ENCODE peak calls at places on chromosomes 2 and 18, in five cellular contexts. Q is stomach; U is GM12891; C is stimulated activated naive CD8-positive, alpha-beta T cell treated with anti-CD3 and anti-CD28 coated beads, Interleukin-15, Interleukin-2, amounts not matched to agents 100 U/mL and 50 U/mL, for 24 hours; B is uterus. X is an unnamed sample.

GRCh38 chr2:42493468-42493884 is 306 bp downstream of the KCNG3 start:
- DNase-seq in C (no peak), B (no peak), Q (no peak), U (peak), X (no peak)

GRCh38 chr2:212737773-212738172 is 199.2 kb upstream of the ERBB4 start:
- DNase-seq in C (no peak), B (no peak), Q (no peak), U (no peak), X (no peak)

GRCh38 chr2:99926986-99927385 is 215.4 kb downstream of the AFF3 start:
- DNase-seq in C (no peak), Q (no peak), U (no peak), B (no peak), X (no peak)

GRCh38 chr2:239465017-239466001 is 64.5 kb upstream of the HDAC4 start:
- DNase-seq in Q (peak), B (peak), C (no peak), U (no peak), X (no peak)

GRCh38 chr2:230640540-230641011 is 72.1 kb upstream of the CAB39 start:
- DNase-seq in B (no peak), U (no peak), C (peak), Q (no peak), X (no peak)

GRCh38 chr2:216159646-216160045 is 50.5 kb downstream of the XRCC5 start:
- DNase-seq in B (no peak), C (no peak), U (no peak), Q (no peak), X (no peak)

GRCh38 chr18:23136326-23137092 is 1.2 kb downstream of the CABLES1 start:
- DNase-seq in C (peak), B (peak), Q (peak), U (peak), X (peak)

GRCh38 chr2:172200495-172201085 is 97.9 kb upstream of the DLX2 start:
- DNase-seq in B (no peak), Q (no peak), U (no peak), C (peak), X (peak)

GRCh38 chr2:134669731-134670669 is 48.8 kb downstream of the TMEM163 start:
- DNase-seq in Q (no peak), C (peak), U (no peak), B (no peak), X (peak)

GRCh38 chr18:1014496-1014895 is 109.8 kb downstream of the ADCYAP1 start:
- DNase-seq in C (no peak), B (no peak), U (no peak), Q (no peak), X (no peak)

GRCh38 chr2:159555651-159556392 is 60.5 kb downstream of the BAZ2B start:
- DNase-seq in C (no peak), B (no peak), Q (no peak), U (no peak), X (no peak)

GRCh38 chr2:190718652-190719526 is 70.0 kb downstream of the NAB1 start:
- DNase-seq in Q (peak), B (no peak), U (peak), C (peak), X (peak)

GRCh38 chr2:183248866-183249567 is 124.8 kb downstream of the NUP35 start:
- DNase-seq in U (no peak), Q (no peak), C (no peak), B (no peak), X (no peak)

GRCh38 chr18:31592520-31593157 is 962 bp downstream of the TTR start:
- DNase-seq in B (no peak), Q (no peak), C (no peak), U (no peak), X (no peak)

GRCh38 chr2:67919490-67919889 is 143.3 kb downstream of the C1D start:
- DNase-seq in U (no peak), Q (no peak), C (no peak), B (no peak), X (no peak)

GRCh38 chr2:100630473-100630977 is 67.7 kb downstream of the PDCL3 start:
- DNase-seq in B (no peak), U (no peak), C (no peak), Q (no peak), X (peak)

GRCh38 chr18:53906681-53907080 is 317.8 kb downstream of the MBD2 start:
- DNase-seq in B (no peak), C (no peak), Q (no peak), U (no peak), X (no peak)

GRCh38 chr2:57701391-57701791 is 345.2 kb upstream of the VRK2 start:
- DNase-seq in B (no peak), Q (no peak), C (no peak), U (no peak), X (no peak)

GRCh38 chr2:41933585-41934322 is 114.1 kb upstream of the PKDCC start:
- DNase-seq in Q (no peak), U (no peak), C (no peak), B (peak), X (no peak)

GRCh38 chr18:32742620-32743019 is 30.2 kb downstream of the KLHL14 start:
- DNase-seq in B (no peak), U (no peak), Q (no peak), C (no peak), X (no peak)

GRCh38 chr2:153287109-153287801 is 191.3 kb downstream of the RPRM start:
- DNase-seq in U (no peak), Q (no peak), B (no peak), C (no peak), X (no peak)

GRCh38 chr2:145380436-145381017 is 860.6 kb upstream of the ZEB2 start:
- DNase-seq in C (no peak), Q (no peak), U (no peak), B (no peak), X (no peak)